ENCODE peak calls at places on chromosomes 5 and 9, in seven cellular contexts. H is epithelial cell of esophagus, I is fibroblast of the conjunctiva, X is neural progenitor cell, J is H9, V is heart left ventricle, N is HT-29. W is an unnamed sample.

GRCh38 chr5:36796171-36796570 is 80.4 kb upstream of the NIPBL start:
- DNase-seq in N (no peak), H (no peak), J (no peak), I (no peak), X (no peak), V (no peak), W (no peak)

GRCh38 chr9:29456940-29457339 is 1883.7 kb upstream of the C9orf72 start:
- DNase-seq in H (peak), J (no peak), X (no peak), V (no peak), N (no peak), I (peak), W (no peak)

GRCh38 chr9:114499941-114500528 is 5.2 kb downstream of the WHRN start:
- DNase-seq in I (no peak), X (no peak), N (no peak), V (no peak), J (no peak), H (no peak), W (no peak)

GRCh38 chr9:78399153-78399552 is 102.2 kb downstream of the PSAT1 start:
- DNase-seq in V (no peak), J (no peak), N (no peak), X (no peak), I (no peak), H (no peak), W (no peak)

GRCh38 chr5:115184780-115185179 is 15.1 kb upstream of the TRIM36 start:
- DNase-seq in N (no peak), X (no peak), V (no peak), H (peak), I (no peak), J (no peak), W (no peak)

GRCh38 chr9:33164138-33164809 is 2.9 kb downstream of the B4GALT1 start:
- DNase-seq in V (no peak), X (no peak), H (no peak), J (no peak), N (no peak), I (no peak), W (no peak)

GRCh38 chr9:136980669-136981478 is 1.9 kb upstream of the LCNL1 start:
- DNase-seq in V (no peak), J (no peak), I (no peak), X (no peak), H (no peak), N (no peak), W (no peak)

GRCh38 chr9:95197692-95198271 is 119.7 kb downstream of the FANCC start:
- DNase-seq in H (peak), J (no peak), I (peak), V (no peak), N (no peak), X (no peak), W (peak)

GRCh38 chr5:44331471-44332079 is 57.6 kb downstream of the FGF10 start:
- DNase-seq in H (no peak), X (no peak), J (no peak), V (no peak), N (no peak), I (no peak), W (no peak)

GRCh38 chr5:159310492-159310891 is 19.8 kb downstream of the IL12B start:
- DNase-seq in J (peak), X (peak), N (peak), I (no peak), H (peak), V (no peak), W (no peak)

GRCh38 chr5:135834639-135835529 is at the start of gene SLC25A48:
- DNase-seq in V (no peak), I (peak), J (peak), X (peak), N (peak), H (peak), W (no peak)

GRCh38 chr9:8365029-8365428 is 565.5 kb upstream of the DMAC1 start:
- DNase-seq in N (no peak), J (no peak), H (peak), I (peak), X (no peak), V (no peak), W (no peak)

GRCh38 chr9:101397746-101398334 is 578 bp downstream of the MRPL50 start:
- DNase-seq in H (peak), V (no peak), I (no peak), X (no peak), J (no peak), N (no peak), W (no peak)

GRCh38 chr9:34256104-34256503 is 73.0 kb downstream of the KIF24 start:
- DNase-seq in X (peak), V (no peak), N (no peak), H (no peak), J (peak), I (no peak), W (no peak)

GRCh38 chr5:71632168-71632567 is 45.0 kb downstream of the MCCC2 start:
- DNase-seq in X (no peak), V (no peak), I (no peak), H (no peak), N (peak), J (no peak), W (no peak)

GRCh38 chr5:80192507-80193241 is 63.2 kb downstream of the SERINC5 start:
- DNase-seq in H (no peak), V (peak), J (no peak), N (no peak), I (no peak), X (peak), W (no peak)

GRCh38 chr9:123460091-123460490 is 104.1 kb downstream of the CRB2 start:
- DNase-seq in N (no peak), J (no peak), V (no peak), X (no peak), I (no peak), H (peak), W (peak)

GRCh38 chr9:87567566-87567965 is 69.9 kb downstream of the DAPK1 start:
- DNase-seq in J (no peak), I (no peak), N (no peak), H (no peak), X (no peak), V (no peak), W (no peak)

GRCh38 chr9:71819115-71819739 is 50.9 kb upstream of the CEMIP2 start:
- DNase-seq in N (peak), X (peak), V (peak), H (peak), I (peak), J (no peak), W (no peak)

W was measured in GM04504.